ENCODE peak calls at places on chromosomes 12 and 14, in four cellular contexts. One of them, this sample, is unnamed.

GRCh38 chr12:11228268-11228879 is 41.1 kb downstream of the PRB3 start:
- DNase-seq in NB4: peak
- DNase-seq in fibroblast of mammary gland: peak
- DNase-seq in BJ: no peak
- DNase-seq in this sample: peak

GRCh38 chr12:50052964-50053363 is 4.4 kb upstream of the ASIC1 start:
- DNase-seq in NB4: no peak
- DNase-seq in fibroblast of mammary gland: no peak
- DNase-seq in BJ: no peak
- DNase-seq in this sample: no peak

GRCh38 chr12:114692558-114693531 is 8.9 kb upstream of the TBX3 start:
- DNase-seq in NB4: no peak
- DNase-seq in fibroblast of mammary gland: no peak
- DNase-seq in BJ: no peak
- DNase-seq in this sample: peak

GRCh38 chr12:67042697-67043131 is 226.4 kb upstream of the CAND1 start:
- DNase-seq in NB4: no peak
- DNase-seq in fibroblast of mammary gland: peak
- DNase-seq in BJ: no peak
- DNase-seq in this sample: peak

GRCh38 chr12:113818833-113819232 is 147.3 kb downstream of the RBM19 start:
- DNase-seq in NB4: peak
- DNase-seq in fibroblast of mammary gland: no peak
- DNase-seq in BJ: no peak
- DNase-seq in this sample: peak

GRCh38 chr12:122934722-122935121 is 31.5 kb downstream of the ABCB9 start:
- DNase-seq in NB4: peak
- DNase-seq in fibroblast of mammary gland: no peak
- DNase-seq in BJ: no peak
- DNase-seq in this sample: no peak

GRCh38 chr12:7282844-7283243 is 21.0 kb upstream of the ACSM4 start:
- DNase-seq in NB4: no peak
- DNase-seq in fibroblast of mammary gland: no peak
- DNase-seq in BJ: no peak
- DNase-seq in this sample: no peak

GRCh38 chr14:33855672-33856071 is 95.2 kb downstream of the EGLN3 start:
- DNase-seq in NB4: no peak
- DNase-seq in fibroblast of mammary gland: no peak
- DNase-seq in BJ: no peak
- DNase-seq in this sample: no peak

GRCh38 chr12:114186241-114187002 is 219.5 kb downstream of the TBX5 start:
- DNase-seq in NB4: no peak
- DNase-seq in fibroblast of mammary gland: no peak
- DNase-seq in BJ: no peak
- DNase-seq in this sample: no peak

GRCh38 chr12:67534671-67535070 is 113.9 kb upstream of the DYRK2 start:
- DNase-seq in NB4: no peak
- DNase-seq in fibroblast of mammary gland: peak
- DNase-seq in BJ: peak
- DNase-seq in this sample: peak

GRCh38 chr14:32129124-32129523 is 52.0 kb downstream of the ARHGAP5 start:
- DNase-seq in NB4: no peak
- DNase-seq in fibroblast of mammary gland: peak
- DNase-seq in BJ: peak
- DNase-seq in this sample: peak

GRCh38 chr14:22339277-22339676 is 249.7 kb downstream of the DAD1 start:
- DNase-seq in NB4: no peak
- DNase-seq in fibroblast of mammary gland: peak
- DNase-seq in BJ: no peak
- DNase-seq in this sample: peak

GRCh38 chr12:45914090-45914489 is 76.3 kb downstream of the SCAF11 start:
- DNase-seq in NB4: peak
- DNase-seq in fibroblast of mammary gland: peak
- DNase-seq in BJ: peak
- DNase-seq in this sample: peak

GRCh38 chr12:13504074-13504473 is 307.5 kb downstream of the EMP1 start:
- DNase-seq in NB4: no peak
- DNase-seq in fibroblast of mammary gland: peak
- DNase-seq in BJ: no peak
- DNase-seq in this sample: no peak

GRCh38 chr12:52062167-52063080 is 7.4 kb upstream of the ATG101 start:
- DNase-seq in NB4: no peak
- DNase-seq in fibroblast of mammary gland: no peak
- DNase-seq in BJ: no peak
- DNase-seq in this sample: no peak

GRCh38 chr12:1607940-1608782 is 13.8 kb upstream of the FBXL14 start:
- DNase-seq in NB4: peak
- DNase-seq in fibroblast of mammary gland: peak
- DNase-seq in BJ: no peak
- DNase-seq in this sample: peak

GRCh38 chr12:3490848-3491382 is at the start of gene PRMT8:
- DNase-seq in NB4: no peak
- DNase-seq in fibroblast of mammary gland: no peak
- DNase-seq in BJ: no peak
- DNase-seq in this sample: no peak

GRCh38 chr14:51597511-51597920 is 54.2 kb upstream of the FRMD6 start:
- DNase-seq in NB4: no peak
- DNase-seq in fibroblast of mammary gland: peak
- DNase-seq in BJ: peak
- DNase-seq in this sample: no peak

GRCh38 chr12:8145754-8146415 is 10.9 kb upstream of the ZNF705A start:
- DNase-seq in NB4: no peak
- DNase-seq in fibroblast of mammary gland: peak
- DNase-seq in BJ: peak
- DNase-seq in this sample: peak

GRCh38 chr12:19304149-19304780 is 135.0 kb upstream of the AEBP2 start:
- DNase-seq in NB4: no peak
- DNase-seq in fibroblast of mammary gland: no peak
- DNase-seq in BJ: no peak
- DNase-seq in this sample: no peak

DNA sequence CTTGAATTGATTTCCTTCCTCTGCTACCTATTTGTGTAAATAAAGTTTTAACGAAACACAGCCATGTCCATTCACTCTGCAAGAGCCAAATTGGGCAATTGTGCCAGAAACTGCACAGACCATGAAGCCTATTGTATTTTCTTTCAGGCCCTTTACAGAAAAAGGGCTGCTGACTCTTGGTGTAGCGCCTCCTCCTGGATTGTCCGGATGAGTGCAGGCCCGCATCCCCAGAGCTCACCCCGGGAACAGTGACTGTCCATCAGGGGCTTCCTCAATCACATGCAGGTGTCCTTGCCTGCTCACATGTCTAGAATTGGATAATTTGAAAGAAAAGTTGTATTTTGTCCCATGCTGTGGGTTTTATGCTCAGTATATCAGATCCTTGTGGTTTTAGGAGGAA is 1282.2 kb downstream of the AACS start:
- DNase-seq in NB4: peak
- DNase-seq in fibroblast of mammary gland: no peak
- DNase-seq in BJ: no peak
- DNase-seq in this sample: no peak
- TF ChIP-seq CTCF in NB4: peak
- TF ChIP-seq CTCF in fibroblast of mammary gland: no peak
- TF ChIP-seq CTCF in BJ: peak
- TF ChIP-seq CTCF in this sample: no peak

DNA sequence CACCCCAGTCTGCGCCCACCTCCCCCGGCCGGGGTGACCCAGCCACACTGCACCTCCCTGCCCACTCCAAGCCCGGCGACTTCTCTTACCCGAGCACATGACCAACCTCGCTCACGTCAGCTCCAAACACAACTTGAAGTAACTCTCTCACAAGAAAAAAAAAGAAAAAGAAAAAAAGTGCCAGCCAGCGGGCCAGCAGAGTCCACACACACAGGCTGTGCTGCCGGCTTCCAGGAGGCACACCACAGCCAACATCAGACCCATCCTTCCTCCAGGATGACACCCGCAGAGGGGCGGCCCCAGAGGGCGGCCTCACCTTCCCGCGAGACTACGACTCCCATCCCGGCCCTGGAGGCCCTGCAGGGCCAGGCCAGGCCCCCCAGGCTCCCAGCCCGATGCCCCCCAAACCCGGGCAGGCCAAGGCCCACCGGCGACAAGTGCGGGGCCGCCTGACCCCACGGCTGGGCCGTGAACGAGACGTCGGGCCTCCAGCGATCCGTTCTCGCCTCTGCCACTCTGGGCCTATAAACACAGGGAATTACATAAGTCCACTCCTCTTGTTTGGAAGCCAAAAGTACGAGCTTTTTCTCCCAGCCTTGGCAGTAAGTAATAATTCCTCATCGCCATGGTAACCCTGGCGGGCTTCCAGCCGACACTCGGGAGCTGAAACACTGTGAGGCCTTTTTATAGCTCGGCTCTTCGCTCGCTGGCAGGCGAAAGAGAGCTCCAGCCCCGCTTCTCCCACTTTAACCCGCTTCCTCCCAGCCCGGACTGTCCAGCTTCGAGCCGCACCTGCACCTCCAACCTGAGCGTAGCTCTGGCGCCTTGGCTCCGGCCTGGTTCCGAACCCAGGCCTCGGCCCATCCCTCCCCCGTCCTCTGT is 49.1 kb downstream of the NCOR2 start:
- DNase-seq in NB4: no peak
- DNase-seq in fibroblast of mammary gland: peak
- DNase-seq in BJ: peak
- DNase-seq in this sample: peak
- H3K4me3 ChIP-seq in NB4: no peak
- H3K4me3 ChIP-seq in fibroblast of mammary gland: peak
- H3K4me3 ChIP-seq in BJ: peak
- H3K4me3 ChIP-seq in this sample: peak

DNA sequence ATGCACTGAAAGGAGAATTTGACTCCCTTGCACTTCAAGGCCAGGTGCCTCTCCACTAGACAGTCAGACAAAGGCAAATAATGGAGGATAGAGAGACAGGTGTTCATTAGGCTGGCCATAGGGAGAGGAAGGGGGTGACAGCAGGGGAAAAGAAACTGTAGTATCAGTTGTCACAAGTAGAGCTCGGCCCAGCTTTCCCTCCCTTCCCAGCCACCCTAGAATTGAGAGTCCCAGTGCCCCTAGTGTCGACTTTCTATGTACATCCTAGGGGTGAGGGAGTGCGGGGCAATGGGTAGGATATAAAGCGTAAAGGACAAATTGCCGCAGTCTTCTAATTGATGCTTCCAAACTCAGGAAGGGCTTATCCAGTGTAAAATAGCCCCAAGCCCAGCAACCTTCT is 39.0 kb downstream of the BAZ2A start:
- DNase-seq in NB4: no peak
- DNase-seq in fibroblast of mammary gland: no peak
- DNase-seq in BJ: no peak
- DNase-seq in this sample: no peak
- TF ChIP-seq CTCF in NB4: no peak
- TF ChIP-seq CTCF in fibroblast of mammary gland: no peak
- TF ChIP-seq CTCF in BJ: no peak
- TF ChIP-seq CTCF in this sample: no peak

GRCh38 chr14:50213795-50214194 is 17.6 kb downstream of the SOS2 start:
- DNase-seq in NB4: no peak
- DNase-seq in fibroblast of mammary gland: no peak
- DNase-seq in BJ: no peak
- DNase-seq in this sample: no peak
- H3K4me3 ChIP-seq in NB4: no peak
- H3K4me3 ChIP-seq in fibroblast of mammary gland: no peak
- H3K4me3 ChIP-seq in BJ: no peak
- H3K4me3 ChIP-seq in this sample: no peak

DNA sequence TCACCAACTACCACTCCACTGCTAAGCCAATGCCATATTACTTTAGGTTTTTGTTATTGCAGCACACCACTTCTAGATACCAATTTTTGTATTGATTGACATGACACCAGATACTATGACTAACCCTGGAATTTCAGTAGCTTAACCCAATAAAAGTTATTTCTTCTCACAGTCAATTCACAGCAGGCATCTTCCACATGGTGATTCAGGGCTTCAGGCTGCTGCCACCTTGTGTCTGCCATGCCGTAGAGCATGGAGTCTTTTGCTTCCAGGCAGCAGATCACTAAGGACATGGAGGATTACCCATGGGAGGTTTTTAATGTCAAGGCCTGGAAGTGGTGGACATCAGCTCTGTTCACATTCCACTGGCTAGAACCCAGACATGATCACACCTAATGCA is 56.4 kb upstream of the LTA4H start:
- DNase-seq in NB4: peak
- DNase-seq in fibroblast of mammary gland: peak
- DNase-seq in BJ: no peak
- DNase-seq in this sample: no peak
- TF ChIP-seq CTCF in NB4: peak
- TF ChIP-seq CTCF in fibroblast of mammary gland: peak
- TF ChIP-seq CTCF in BJ: no peak
- TF ChIP-seq CTCF in this sample: no peak

GRCh38 chr12:53726342-53726741 is 910 bp downstream of the CALCOCO1 start:
- DNase-seq in NB4: peak
- DNase-seq in fibroblast of mammary gland: no peak
- DNase-seq in BJ: no peak
- DNase-seq in this sample: no peak
- H3K4me3 ChIP-seq in NB4: peak
- H3K4me3 ChIP-seq in fibroblast of mammary gland: peak
- H3K4me3 ChIP-seq in BJ: peak
- H3K4me3 ChIP-seq in this sample: peak

GRCh38 chr14:75794615-75795038 is 133.6 kb downstream of the TTLL5 start:
- DNase-seq in NB4: no peak
- DNase-seq in fibroblast of mammary gland: peak
- DNase-seq in BJ: peak
- DNase-seq in this sample: peak

GRCh38 chr14:75793806-75794205 is 132.8 kb downstream of the TTLL5 start:
- DNase-seq in NB4: no peak
- DNase-seq in fibroblast of mammary gland: peak
- DNase-seq in BJ: no peak
- DNase-seq in this sample: peak
- TF ChIP-seq CTCF in NB4: no peak
- TF ChIP-seq CTCF in fibroblast of mammary gland: peak
- TF ChIP-seq CTCF in BJ: no peak
- TF ChIP-seq CTCF in this sample: peak

DNA sequence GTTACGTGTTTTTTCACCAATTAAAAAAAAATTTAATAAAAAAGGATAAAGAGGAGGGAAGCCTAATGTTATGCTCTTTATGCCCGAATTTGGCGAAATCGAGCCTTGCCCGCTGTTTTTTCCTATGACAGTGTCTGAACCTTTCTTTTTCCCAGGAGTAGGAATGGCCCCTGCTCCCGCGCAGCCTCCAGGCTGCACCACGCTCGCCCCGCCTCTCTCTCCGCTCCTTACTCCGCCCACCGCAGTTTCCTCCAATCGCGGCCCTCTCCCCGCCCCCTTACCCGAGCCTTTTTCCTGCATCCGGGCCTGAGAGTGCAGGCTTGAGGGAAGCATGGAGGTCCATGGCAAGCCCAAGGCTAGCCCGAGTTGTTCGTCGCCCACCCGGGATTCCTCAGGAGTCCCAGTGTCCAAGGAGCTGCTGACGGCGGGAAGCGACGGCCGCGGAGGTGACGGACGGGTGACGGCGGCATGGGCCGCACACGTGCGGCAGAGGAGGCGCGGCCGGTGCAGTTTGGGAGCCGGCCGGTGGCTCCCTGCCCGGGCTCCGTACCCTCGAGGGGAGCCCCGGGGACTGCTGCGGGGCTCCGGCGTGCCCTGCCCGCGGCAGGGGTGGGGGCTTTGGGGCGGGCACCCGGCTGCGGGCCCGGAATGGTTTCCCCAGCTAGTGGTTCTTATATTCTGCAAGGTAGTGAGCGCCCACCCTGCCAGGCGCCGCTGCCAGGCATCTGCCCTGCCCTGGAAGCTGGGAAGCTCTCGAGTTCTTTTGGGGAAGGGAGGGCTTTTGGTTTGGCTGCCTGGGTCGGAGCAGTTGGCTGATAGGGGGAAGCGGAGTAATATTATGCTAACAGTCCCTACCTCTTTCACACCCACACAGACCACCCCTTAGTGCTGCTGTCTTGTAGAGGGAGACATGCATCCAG is at the start of gene NOPCHAP1:
- DNase-seq in NB4: peak
- DNase-seq in fibroblast of mammary gland: peak
- DNase-seq in BJ: peak
- DNase-seq in this sample: peak
- H3K4me3 ChIP-seq in NB4: peak
- H3K4me3 ChIP-seq in fibroblast of mammary gland: peak
- H3K4me3 ChIP-seq in BJ: peak
- H3K4me3 ChIP-seq in this sample: peak